ENCODE peak calls at places on chromosomes 11 and 22, in six cellular contexts. T, F, E, N, G and R are unnamed samples.

GRCh38 chr11:112470355-112470754 is 209.7 kb upstream of the PLET1 start:
- DNase-seq in T (no peak), F (no peak), E (no peak), N (no peak), G (no peak), R (no peak)

GRCh38 chr11:20595101-20595500 is 4.3 kb upstream of the SLC6A5 start:
- DNase-seq in T (no peak), F (no peak), E (no peak), N (no peak), G (no peak), R (no peak)

GRCh38 chr22:20624161-20624616 is 116.8 kb downstream of the MED15 start:
- DNase-seq in T (no peak), F (no peak), E (peak; percentile 11), N (peak; percentile 12), G (no peak), R (no peak)

GRCh38 chr22:26565181-26565580 is 24.8 kb downstream of the TPST2 start:
- DNase-seq in T (no peak), F (no peak), E (no peak), N (peak; percentile 26), G (no peak), R (no peak)

GRCh38 chr11:11757871-11758270 is 83.9 kb upstream of the USP47 start:
- DNase-seq in T (no peak), F (no peak), E (no peak), N (no peak), G (no peak), R (no peak)

GRCh38 chr11:36164522-36165250 is 124.5 kb downstream of the COMMD9 start:
- DNase-seq in T (no peak), F (no peak), E (peak; percentile 29), N (no peak), G (no peak), R (no peak)

GRCh38 chr22:21902296-21903087 is 35.0 kb upstream of the MAPK1 start:
- DNase-seq in T (no peak), F (no peak), E (no peak), N (peak; percentile 3), G (no peak), R (no peak)

GRCh38 chr11:126739499-126740145 is 260.9 kb downstream of the KIRREL3 start:
- DNase-seq in T (no peak), F (no peak), E (no peak), N (no peak), G (no peak), R (no peak)

GRCh38 chr22:38733329-38734202 is 22.2 kb downstream of the SUN2 start:
- DNase-seq in T (peak; percentile 62), F (peak; percentile 60), E (no peak), N (peak; percentile 94), G (no peak), R (no peak)

GRCh38 chr11:62444271-62444833 is 25.5 kb downstream of the SCGB1A1 start:
- DNase-seq in T (no peak), F (no peak), E (peak; percentile 48), N (peak; percentile 85), G (peak; percentile 94), R (no peak)

GRCh38 chr22:27558658-27559371 is 242.7 kb downstream of the MN1 start:
- DNase-seq in T (no peak), F (no peak), E (no peak), N (no peak), G (no peak), R (no peak)

GRCh38 chr11:15793032-15793996 is 563.0 kb downstream of the SOX6 start:
- DNase-seq in T (no peak), F (no peak), E (peak; percentile 70), N (no peak), G (no peak), R (no peak)

GRCh38 chr11:71281901-71282300 is 29.5 kb upstream of the SHANK2 start:
- DNase-seq in T (no peak), F (no peak), E (no peak), N (no peak), G (peak; percentile 78), R (no peak)

GRCh38 chr22:22902247-22902962 is 14.8 kb downstream of the IGLL5 start:
- DNase-seq in T (no peak), F (no peak), E (no peak), N (peak; percentile 42), G (no peak), R (no peak)

GRCh38 chr11:102347526-102348331 is 715 bp downstream of the BIRC2 start:
- DNase-seq in T (peak; percentile 40), F (no peak), E (peak; percentile 35), N (no peak), G (no peak), R (no peak)

GRCh38 chr11:3888210-3888609 is 32.7 kb downstream of the STIM1 start:
- DNase-seq in T (no peak), F (no peak), E (no peak), N (no peak), G (no peak), R (no peak)

GRCh38 chr22:17589810-17590375 is 26.6 kb downstream of the SLC25A18 start:
- DNase-seq in T (no peak), F (no peak), E (no peak), N (no peak), G (peak; percentile 72), R (no peak)

GRCh38 chr11:33538726-33539125 is 161.9 kb downstream of the C11orf91 start:
- DNase-seq in T (no peak), F (no peak), E (no peak), N (no peak), G (no peak), R (no peak)

GRCh38 chr22:23826510-23827350 is 12.1 kb downstream of the DERL3 start:
- DNase-seq in T (no peak), F (no peak), E (peak; percentile 47), N (peak; percentile 54), G (no peak), R (no peak)

GRCh38 chr11:117002639-117003305 is 95.5 kb downstream of the SIK3 start:
- DNase-seq in T (no peak), F (no peak), E (no peak), N (no peak), G (no peak), R (no peak)

GRCh38 chr11:118996926-118997626 is 862 bp upstream of the CENATAC start:
- DNase-seq in T (peak; percentile 53), F (peak; percentile 65), E (no peak), N (no peak), G (no peak), R (no peak)
- TF ChIP-seq CTCF in T (peak; percentile 62), F (no peak), E (peak; percentile 57), N (no peak), G (no peak), R (no peak)

DNA sequence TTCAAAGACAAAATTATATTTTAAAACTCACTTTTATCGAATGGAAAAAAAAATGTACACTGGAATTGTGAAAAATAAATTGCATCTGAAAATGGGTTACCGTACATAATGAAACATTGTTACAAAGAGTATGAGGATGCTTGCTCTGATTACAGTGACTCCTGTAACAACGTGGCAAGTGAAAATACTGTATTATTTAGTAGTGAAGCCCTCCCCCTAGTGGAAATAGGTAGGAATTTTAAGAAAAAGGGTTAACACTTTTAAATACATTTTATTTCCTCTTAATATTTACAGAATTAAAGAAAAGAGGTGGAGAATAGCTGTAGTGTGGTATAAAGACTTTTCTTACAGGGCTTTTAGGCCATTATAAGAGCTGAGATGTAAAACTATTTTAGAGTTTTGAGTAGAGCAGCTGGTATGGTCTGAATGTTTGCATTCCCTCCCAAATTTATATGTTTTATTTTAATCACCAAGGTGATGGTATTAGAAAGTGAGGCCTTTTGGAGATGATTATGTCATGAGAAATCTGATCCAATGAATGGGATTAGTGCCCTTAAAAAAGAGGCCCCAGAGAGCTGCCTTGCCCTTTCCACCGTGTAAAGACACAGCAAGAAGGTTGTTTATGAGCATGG is 25.2 kb downstream of the FAM76B start:
- DNase-seq in T (no peak), F (peak; percentile 13), E (peak; percentile 41), N (no peak), G (no peak), R (no peak)
- TF ChIP-seq CTCF in T (peak; percentile 73), F (peak; percentile 64), E (peak; percentile 92), N (peak; percentile 69), G (no peak), R (peak; percentile 93)

DNA sequence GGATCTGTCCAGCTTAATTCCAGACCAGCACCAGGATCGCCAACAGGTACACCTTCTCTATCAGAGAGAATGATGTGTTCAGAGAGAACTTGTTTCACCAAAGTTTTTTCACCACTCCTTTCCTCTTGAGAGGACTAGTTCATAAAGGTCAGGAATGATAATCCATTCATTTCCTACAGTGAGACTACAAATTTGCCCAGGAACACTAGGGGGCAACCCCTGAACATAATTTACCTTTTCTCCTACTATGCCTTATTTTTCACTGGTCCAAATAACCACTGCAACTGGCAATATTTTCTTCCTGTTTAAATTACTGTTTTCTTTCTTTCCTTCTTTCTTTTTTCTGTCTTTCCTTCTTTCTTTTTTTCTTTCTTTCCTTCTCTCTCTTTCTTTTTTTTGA is 22.5 kb downstream of the CAVIN3 start:
- DNase-seq in T (no peak), F (no peak), E (no peak), N (no peak), G (no peak), R (no peak)
- TF ChIP-seq CTCF in T (peak; percentile 54), F (peak; percentile 46), E (peak; percentile 67), N (peak; percentile 24), G (no peak), R (no peak)

GRCh38 chr11:86214710-86215109 is 29.8 kb upstream of the EED start:
- DNase-seq in T (no peak), F (no peak), E (no peak), N (no peak), G (no peak), R (no peak)
- TF ChIP-seq CTCF in T (no peak), F (no peak), E (peak; percentile 41), N (no peak), G (no peak), R (no peak)

GRCh38 chr11:13249992-13250391 is 27.6 kb upstream of the BMAL1 start:
- DNase-seq in T (no peak), F (no peak), E (peak; percentile 25), N (no peak), G (no peak), R (no peak)
- TF ChIP-seq CTCF in T (no peak), F (peak; percentile 52), E (peak; percentile 70), N (peak; percentile 25), G (no peak), R (no peak)